ENCODE peak calls at places on chromosomes 11 and 22, in eight cellular contexts. M is stimulated activated CD4-positive, alpha-beta T cell treated with anti-CD3 and anti-CD28 coated beads, Interleukin-4, amount 100 ng/mL, for 24 hours; R is anterior cingulate cortex; P is GM23338; F is PC-3; U is HFF-Myc; W is stimulated activated CD8-positive, alpha-beta memory T cell treated with anti-CD3 and anti-CD28 coated beads, Interleukin-12 subunit alpha, Interleukin-12 subunit beta, amount 100 ng/mL, for 1 hour; C is progenitor cell of endocrine pancreas. J is an unnamed sample.

GRCh38 chr11:128687321-128687720 is 6.6 kb upstream of the FLI1 start:
- DNase-seq in R (no peak), C (no peak), P (peak; percentile 84), W (no peak), U (no peak), M (no peak), F (no peak), J (peak; percentile 58)

GRCh38 chr22:49720279-49720959 is 107.3 kb downstream of the BRD1 start:
- DNase-seq in M (no peak), U (no peak), C (no peak), R (no peak), P (no peak), F (no peak), W (no peak), J (no peak)

GRCh38 chr11:63670077-63670737 is 969 bp downstream of the ATL3 start:
- DNase-seq in F (peak; percentile 42), W (no peak), M (no peak), C (no peak), P (no peak), R (no peak), U (no peak), J (no peak)

GRCh38 chr11:126871792-126872191 is 128.8 kb downstream of the KIRREL3 start:
- DNase-seq in F (no peak), U (no peak), P (no peak), M (no peak), R (no peak), C (no peak), W (no peak), J (no peak)

GRCh38 chr11:27401280-27401679 is 38.3 kb upstream of the CCDC34 start:
- DNase-seq in F (peak; percentile 66), M (no peak), P (no peak), U (no peak), R (no peak), W (no peak), C (no peak), J (no peak)

GRCh38 chr11:120335596-120335927 is 651 bp upstream of the ARHGEF12 start:
- DNase-seq in C (no peak), W (no peak), R (no peak), U (no peak), F (peak; percentile 47), M (no peak), P (peak; percentile 57), J (no peak)

GRCh38 chr11:18012314-18012905 is 437 bp downstream of the SERGEF start:
- DNase-seq in R (no peak), F (peak; percentile 30), C (peak; percentile 18), M (no peak), P (peak; percentile 62), W (no peak), U (no peak), J (peak; percentile 74)

GRCh38 chr22:39174498-39175120 is 22.1 kb upstream of the CBX7 start:
- DNase-seq in F (peak; percentile 81), P (peak; percentile 100), R (no peak), M (peak; percentile 58), C (peak; percentile 91), W (peak; percentile 56), U (peak; percentile 84), J (peak; percentile 98)

GRCh38 chr11:77027275-77027674 is 6.9 kb upstream of the B3GNT6 start:
- DNase-seq in P (no peak), W (no peak), M (no peak), C (no peak), F (peak; percentile 98), R (no peak), U (no peak), J (no peak)

GRCh38 chr11:64207247-64208085 is 945 bp downstream of the FERMT3 start:
- DNase-seq in W (peak; percentile 58), P (peak; percentile 34), M (peak; percentile 86), U (peak; percentile 55), F (peak; percentile 22), C (no peak), R (no peak), J (peak; percentile 58)

GRCh38 chr11:79413258-79413657 is 27.6 kb downstream of the TENM4 start:
- DNase-seq in W (no peak), U (peak; percentile 52), R (no peak), C (no peak), F (no peak), M (no peak), P (peak; percentile 61), J (peak; percentile 93)

GRCh38 chr11:64015935-64016468 is 19.7 kb upstream of the FLRT1 start:
- DNase-seq in U (no peak), C (no peak), M (no peak), F (no peak), P (no peak), R (no peak), W (no peak), J (no peak)

GRCh38 chr11:111422494-111423249 is 43.6 kb upstream of the POU2AF1 start:
- DNase-seq in M (peak; percentile 70), C (peak; percentile 76), P (peak; percentile 90), W (no peak), U (no peak), R (peak; percentile 29), F (peak; percentile 65), J (peak; percentile 88)

GRCh38 chr11:72609045-72609444 is 65.2 kb downstream of the PDE2A start:
- DNase-seq in C (no peak), P (peak; percentile 53), U (no peak), F (peak; percentile 23), W (no peak), M (no peak), R (no peak), J (no peak)

GRCh38 chr22:31874821-31875220 is 69.5 kb upstream of the YWHAH start:
- DNase-seq in F (no peak), U (no peak), P (no peak), C (no peak), R (no peak), M (no peak), W (no peak), J (no peak)

GRCh38 chr11:36091256-36091811 is 147.5 kb downstream of the LDLRAD3 start:
- DNase-seq in R (no peak), M (no peak), P (no peak), C (no peak), F (no peak), U (no peak), W (no peak), J (peak; percentile 27)

GRCh38 chr11:111913997-111914396 is 1.5 kb downstream of the HSPB2 start:
- DNase-seq in C (no peak), W (no peak), F (peak; percentile 33), M (no peak), U (no peak), P (no peak), R (no peak), J (peak; percentile 74)

GRCh38 chr11:12842933-12843636 is 166.0 kb upstream of the RASSF10 start:
- DNase-seq in R (no peak), U (no peak), M (no peak), W (no peak), C (no peak), F (peak; percentile 8), P (no peak), J (peak; percentile 82)

GRCh38 chr11:16239130-16240105 is 116.9 kb downstream of the SOX6 start:
- DNase-seq in C (no peak), W (no peak), U (no peak), P (no peak), R (no peak), M (no peak), F (no peak), J (peak; percentile 6)

GRCh38 chr11:72553748-72554147 is 119.4 kb upstream of the CLPB start:
- DNase-seq in R (no peak), W (no peak), P (peak; percentile 79), C (no peak), M (no peak), F (no peak), U (no peak), J (no peak)

GRCh38 chr11:96207459-96208449 is 135.2 kb downstream of the MAML2 start:
- DNase-seq in U (no peak), M (no peak), F (peak; percentile 92), R (no peak), P (no peak), C (no peak), W (no peak), J (peak; percentile 46)

GRCh38 chr11:103582351-103582909 is 454.0 kb upstream of the DDI1 start:
- DNase-seq in C (no peak), M (no peak), P (no peak), W (no peak), F (peak; percentile 19), U (no peak), R (no peak), J (no peak)

GRCh38 chr11:118834428-118835028 is 43.6 kb upstream of the DDX6 start:
- DNase-seq in U (no peak), C (no peak), M (no peak), F (no peak), P (no peak), R (no peak), W (no peak), J (no peak)

GRCh38 chr11:92556435-92556834 is 331.8 kb downstream of the FAT3 start:
- DNase-seq in F (peak; percentile 28), P (peak; percentile 55), M (no peak), C (no peak), R (no peak), W (no peak), U (no peak), J (peak; percentile 79)

GRCh38 chr11:2533642-2534115 is 88.9 kb downstream of the KCNQ1 start:
- DNase-seq in W (peak; percentile 14), U (peak; percentile 59), F (peak; percentile 93), P (peak; percentile 83), C (peak; percentile 58), M (no peak), R (no peak), J (peak; percentile 88)

J was measured in left kidney.